ENCODE peak calls at places on chromosomes 12 and 14, in four cellular contexts. One of them, this sample, is unnamed.

GRCh38 chr12:64404470-64405446 is 566 bp downstream of the XPOT start:
- DNase-seq in esophagus muscularis mucosa: no peak
- DNase-seq in A549: peak; percentile 83
- DNase-seq in right lobe of liver: peak; percentile 67
- DNase-seq in this sample: peak; percentile 93

GRCh38 chr14:105925615-105926414 is 399.4 kb downstream of the TMEM121 start:
- DNase-seq in esophagus muscularis mucosa: no peak
- DNase-seq in right lobe of liver: peak; percentile 14
- DNase-seq in A549: no peak
- DNase-seq in this sample: no peak

GRCh38 chr14:101128478-101129450 is 225.2 kb upstream of the RTL1 start:
- DNase-seq in esophagus muscularis mucosa: peak; percentile 74
- DNase-seq in right lobe of liver: no peak
- DNase-seq in A549: no peak
- DNase-seq in this sample: peak; percentile 77

GRCh38 chr12:115191342-115191741 is 507.4 kb upstream of the TBX3 start:
- DNase-seq in A549: no peak
- DNase-seq in esophagus muscularis mucosa: no peak
- DNase-seq in right lobe of liver: no peak
- DNase-seq in this sample: no peak

GRCh38 chr14:102094101-102094500 is 7.3 kb upstream of the HSP90AA1 start:
- DNase-seq in esophagus muscularis mucosa: no peak
- DNase-seq in A549: no peak
- DNase-seq in right lobe of liver: no peak
- DNase-seq in this sample: no peak

GRCh38 chr14:55711171-55711811 is 131.3 kb downstream of the KTN1 start:
- DNase-seq in esophagus muscularis mucosa: no peak
- DNase-seq in A549: no peak
- DNase-seq in right lobe of liver: no peak
- DNase-seq in this sample: no peak

GRCh38 chr14:44529026-44529425 is 21.9 kb upstream of the FSCB start:
- DNase-seq in A549: no peak
- DNase-seq in right lobe of liver: no peak
- DNase-seq in esophagus muscularis mucosa: no peak
- DNase-seq in this sample: no peak

GRCh38 chr12:49622501-49623141 is 740 bp upstream of the PRPF40B start:
- DNase-seq in esophagus muscularis mucosa: no peak
- DNase-seq in right lobe of liver: no peak
- DNase-seq in A549: no peak
- DNase-seq in this sample: no peak

GRCh38 chr12:13980548-13981295 is 680 bp downstream of the GRIN2B start:
- DNase-seq in A549: peak; percentile 18
- DNase-seq in right lobe of liver: no peak
- DNase-seq in esophagus muscularis mucosa: no peak
- DNase-seq in this sample: no peak

GRCh38 chr12:1691123-1692007 is 495 bp downstream of the ADIPOR2 start:
- DNase-seq in A549: no peak
- DNase-seq in esophagus muscularis mucosa: no peak
- DNase-seq in right lobe of liver: peak; percentile 68
- DNase-seq in this sample: peak; percentile 24

GRCh38 chr12:65881965-65882413 is 57.7 kb downstream of the HMGA2 start:
- DNase-seq in esophagus muscularis mucosa: peak; percentile 94
- DNase-seq in A549: no peak
- DNase-seq in right lobe of liver: peak; percentile 30
- DNase-seq in this sample: peak; percentile 97

GRCh38 chr14:82067221-82067620 is 533.6 kb upstream of the SEL1L start:
- DNase-seq in right lobe of liver: no peak
- DNase-seq in A549: no peak
- DNase-seq in esophagus muscularis mucosa: no peak
- DNase-seq in this sample: no peak

GRCh38 chr14:22484638-22485037 is 104.4 kb downstream of the DAD1 start:
- DNase-seq in esophagus muscularis mucosa: no peak
- DNase-seq in A549: no peak
- DNase-seq in right lobe of liver: no peak
- DNase-seq in this sample: no peak

GRCh38 chr14:20559461-20559904 is 1.4 kb downstream of the RNASE9 start:
- DNase-seq in A549: no peak
- DNase-seq in right lobe of liver: no peak
- DNase-seq in esophagus muscularis mucosa: no peak
- DNase-seq in this sample: no peak

GRCh38 chr12:65720136-65720535 is 104.1 kb upstream of the HMGA2 start:
- DNase-seq in right lobe of liver: no peak
- DNase-seq in esophagus muscularis mucosa: no peak
- DNase-seq in A549: no peak
- DNase-seq in this sample: no peak

GRCh38 chr14:87971010-87971409 is 22.0 kb downstream of the GALC start:
- DNase-seq in A549: no peak
- DNase-seq in esophagus muscularis mucosa: no peak
- DNase-seq in right lobe of liver: no peak
- DNase-seq in this sample: no peak

GRCh38 chr12:57754411-57755193 is at the start of gene MARCHF9:
- DNase-seq in esophagus muscularis mucosa: no peak
- DNase-seq in A549: peak; percentile 59
- DNase-seq in right lobe of liver: peak; percentile 69
- DNase-seq in this sample: peak; percentile 65

GRCh38 chr12:1840981-1841425 is 20.6 kb downstream of the LRTM2 start:
- DNase-seq in esophagus muscularis mucosa: no peak
- DNase-seq in A549: no peak
- DNase-seq in right lobe of liver: no peak
- DNase-seq in this sample: no peak

GRCh38 chr12:118650586-118650960 is 274.2 kb downstream of the SUDS3 start:
- DNase-seq in A549: peak; percentile 44
- DNase-seq in esophagus muscularis mucosa: no peak
- DNase-seq in right lobe of liver: no peak
- DNase-seq in this sample: no peak

GRCh38 chr12:20125259-20125919 is 242.9 kb upstream of the PDE3A start:
- DNase-seq in esophagus muscularis mucosa: no peak
- DNase-seq in A549: no peak
- DNase-seq in right lobe of liver: no peak
- DNase-seq in this sample: no peak

GRCh38 chr14:36362648-36363047 is 42.2 kb upstream of the MBIP start:
- DNase-seq in esophagus muscularis mucosa: no peak
- DNase-seq in right lobe of liver: no peak
- DNase-seq in A549: no peak
- DNase-seq in this sample: no peak

GRCh38 chr14:90426031-90426540 is 29.3 kb downstream of the CALM1 start:
- DNase-seq in right lobe of liver: no peak
- DNase-seq in A549: no peak
- DNase-seq in esophagus muscularis mucosa: no peak
- DNase-seq in this sample: no peak

GRCh38 chr12:53755451-53756290 is 3.9 kb upstream of the CISTR start:
- DNase-seq in esophagus muscularis mucosa: no peak
- DNase-seq in A549: peak; percentile 31
- DNase-seq in right lobe of liver: no peak
- DNase-seq in this sample: no peak
- TF ChIP-seq CTCF in esophagus muscularis mucosa: no peak
- TF ChIP-seq CTCF in A549: no peak
- TF ChIP-seq CTCF in right lobe of liver: no peak
- TF ChIP-seq CTCF in this sample: no peak

GRCh38 chr12:89697256-89697655 is 11.4 kb downstream of the ATP2B1 start:
- DNase-seq in esophagus muscularis mucosa: no peak
- DNase-seq in A549: no peak
- DNase-seq in right lobe of liver: no peak
- DNase-seq in this sample: no peak

GRCh38 chr12:89695830-89696229 is 12.8 kb downstream of the ATP2B1 start:
- DNase-seq in esophagus muscularis mucosa: no peak
- DNase-seq in A549: no peak
- DNase-seq in right lobe of liver: no peak
- DNase-seq in this sample: no peak

GRCh38 chr12:89693639-89694202 is 14.9 kb downstream of the ATP2B1 start:
- DNase-seq in esophagus muscularis mucosa: no peak
- DNase-seq in A549: no peak
- DNase-seq in right lobe of liver: no peak
- DNase-seq in this sample: no peak

GRCh38 chr12:89694542-89694941 is 14.1 kb downstream of the ATP2B1 start:
- DNase-seq in right lobe of liver: no peak
- DNase-seq in esophagus muscularis mucosa: no peak
- DNase-seq in A549: no peak
- DNase-seq in this sample: no peak

DNA sequence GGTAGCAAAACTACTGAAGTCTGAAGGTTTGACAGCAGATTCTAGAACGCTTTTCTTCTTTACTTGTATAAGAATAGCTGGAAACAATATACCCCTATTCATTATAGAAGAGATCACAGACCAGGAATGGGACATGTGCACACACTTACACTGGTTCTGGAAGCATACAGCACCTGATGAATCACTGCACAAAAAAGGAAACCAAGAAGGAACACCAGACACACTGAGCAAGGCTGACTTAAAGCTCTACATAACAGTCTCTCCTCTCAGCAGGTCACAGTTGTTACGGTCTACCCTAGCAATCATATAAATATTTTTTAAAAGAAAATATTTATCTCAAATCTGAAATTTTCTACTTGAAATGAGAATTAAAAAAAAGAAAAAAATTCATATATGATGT is 13.5 kb downstream of the ATP2B1 start:
- DNase-seq in esophagus muscularis mucosa: no peak
- DNase-seq in A549: no peak
- DNase-seq in right lobe of liver: no peak
- DNase-seq in this sample: no peak
- TF ChIP-seq POLR2A in esophagus muscularis mucosa: no peak
- TF ChIP-seq POLR2A in A549: no peak
- TF ChIP-seq POLR2A in right lobe of liver: no peak
- TF ChIP-seq POLR2A in this sample: no peak

GRCh38 chr12:130066742-130067141 is 95.5 kb upstream of the FZD10 start:
- DNase-seq in A549: no peak
- DNase-seq in esophagus muscularis mucosa: no peak
- DNase-seq in right lobe of liver: no peak
- DNase-seq in this sample: no peak

GRCh38 chr12:130070017-130070653 is 92.1 kb upstream of the FZD10 start:
- DNase-seq in esophagus muscularis mucosa: no peak
- DNase-seq in right lobe of liver: no peak
- DNase-seq in A549: peak; percentile 30
- DNase-seq in this sample: no peak

GRCh38 chr12:130068741-130069140 is 93.5 kb upstream of the FZD10 start:
- DNase-seq in esophagus muscularis mucosa: no peak
- DNase-seq in A549: no peak
- DNase-seq in right lobe of liver: no peak
- DNase-seq in this sample: no peak

GRCh38 chr12:130063866-130064265 is 98.4 kb upstream of the FZD10 start:
- DNase-seq in right lobe of liver: no peak
- DNase-seq in A549: no peak
- DNase-seq in esophagus muscularis mucosa: no peak
- DNase-seq in this sample: no peak

DNA sequence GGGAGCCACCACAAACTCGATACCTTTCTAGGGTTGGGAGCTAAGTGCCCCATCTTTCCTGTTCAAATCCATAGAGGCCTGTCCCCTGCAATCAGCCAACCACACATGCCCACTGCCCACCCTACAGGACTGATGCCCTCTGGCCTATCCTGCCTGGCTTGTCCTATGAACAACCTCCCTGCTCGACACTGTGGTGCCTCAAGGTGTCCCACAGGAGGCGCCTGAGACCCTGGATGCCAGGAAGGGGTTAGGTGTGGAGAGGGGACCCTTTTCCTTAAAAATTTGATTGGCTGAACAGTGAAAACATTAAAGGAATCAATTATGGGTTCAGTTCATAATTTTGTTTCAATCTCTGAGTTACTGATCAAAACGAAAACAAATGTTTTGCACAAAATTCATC is 97.3 kb upstream of the FZD10 start:
- DNase-seq in A549: no peak
- DNase-seq in right lobe of liver: no peak
- DNase-seq in esophagus muscularis mucosa: no peak
- DNase-seq in this sample: no peak
- H3K4me3 ChIP-seq in A549: no peak overlapping the region
- H3K4me3 ChIP-seq in right lobe of liver: no peak overlapping the region
- H3K4me3 ChIP-seq in esophagus muscularis mucosa: no peak overlapping the region
- H3K4me3 ChIP-seq in this sample: no peak overlapping the region

GRCh38 chr14:94562941-94563883 is 2.0 kb downstream of the SERPINA4 start:
- DNase-seq in esophagus muscularis mucosa: no peak
- DNase-seq in right lobe of liver: no peak
- DNase-seq in A549: no peak
- DNase-seq in this sample: peak; percentile 57
- TF ChIP-seq CTCF in esophagus muscularis mucosa: no peak
- TF ChIP-seq CTCF in right lobe of liver: no peak
- TF ChIP-seq CTCF in A549: no peak
- TF ChIP-seq CTCF in this sample: no peak

GRCh38 chr14:23557521-23557920 is 1.4 kb downstream of the THTPA start:
- DNase-seq in A549: no peak
- DNase-seq in esophagus muscularis mucosa: no peak
- DNase-seq in right lobe of liver: no peak
- DNase-seq in this sample: no peak
- TF ChIP-seq POLR2A in A549: no peak
- TF ChIP-seq POLR2A in esophagus muscularis mucosa: no peak
- TF ChIP-seq POLR2A in right lobe of liver: no peak
- TF ChIP-seq POLR2A in this sample: no peak

This sample was measured in lower leg skin.